ENCODE peak calls at places on chromosome 5, in ten cellular contexts. One of them, this sample, is unnamed. For H3K36me3, the result is how much of the 10 kb centered on the place peaks cover.

GRCh38 chr5:52794519-52794918 is 6.8 kb downstream of the ITGA1 start:
- DNase-seq in kidney epithelial cell: no peak
- DNase-seq in SK-N-SH: no peak
- DNase-seq in IMR-90: peak
- DNase-seq in transverse colon: no peak
- DNase-seq in sigmoid colon: no peak
- DNase-seq in fibroblast of lung: peak
- DNase-seq in suprapubic skin: no peak
- DNase-seq in cardiac muscle cell: peak
- DNase-seq in spleen: no peak
- DNase-seq in this sample: no peak

GRCh38 chr5:140576776-140577201 is 12.2 kb downstream of the SLC35A4 start:
- DNase-seq in cardiac muscle cell: peak
- DNase-seq in sigmoid colon: no peak
- DNase-seq in kidney epithelial cell: no peak
- DNase-seq in spleen: no peak
- DNase-seq in SK-N-SH: no peak
- DNase-seq in suprapubic skin: no peak
- DNase-seq in transverse colon: no peak
- DNase-seq in IMR-90: no peak
- DNase-seq in fibroblast of lung: no peak
- DNase-seq in this sample: no peak

GRCh38 chr5:15834596-15835245 is 334.7 kb downstream of the FBXL7 start:
- DNase-seq in fibroblast of lung: peak
- DNase-seq in transverse colon: no peak
- DNase-seq in IMR-90: peak
- DNase-seq in spleen: no peak
- DNase-seq in suprapubic skin: no peak
- DNase-seq in sigmoid colon: no peak
- DNase-seq in kidney epithelial cell: no peak
- DNase-seq in SK-N-SH: no peak
- DNase-seq in cardiac muscle cell: peak
- DNase-seq in this sample: peak

GRCh38 chr5:66828046-66828550 is 231.9 kb downstream of the MAST4 start:
- DNase-seq in kidney epithelial cell: no peak
- DNase-seq in transverse colon: no peak
- DNase-seq in suprapubic skin: no peak
- DNase-seq in SK-N-SH: no peak
- DNase-seq in fibroblast of lung: no peak
- DNase-seq in spleen: no peak
- DNase-seq in cardiac muscle cell: no peak
- DNase-seq in IMR-90: no peak
- DNase-seq in sigmoid colon: no peak
- DNase-seq in this sample: no peak

GRCh38 chr5:94157704-94158608 is 416.6 kb upstream of the POU5F2 start:
- DNase-seq in IMR-90: peak
- DNase-seq in fibroblast of lung: peak
- DNase-seq in SK-N-SH: no peak
- DNase-seq in transverse colon: no peak
- DNase-seq in suprapubic skin: no peak
- DNase-seq in kidney epithelial cell: no peak
- DNase-seq in cardiac muscle cell: no peak
- DNase-seq in spleen: no peak
- DNase-seq in sigmoid colon: no peak
- DNase-seq in this sample: no peak

GRCh38 chr5:31213676-31214638 is 20.5 kb downstream of the CDH6 start:
- DNase-seq in transverse colon: no peak
- DNase-seq in spleen: no peak
- DNase-seq in sigmoid colon: no peak
- DNase-seq in kidney epithelial cell: no peak
- DNase-seq in fibroblast of lung: no peak
- DNase-seq in IMR-90: no peak
- DNase-seq in cardiac muscle cell: no peak
- DNase-seq in suprapubic skin: no peak
- DNase-seq in SK-N-SH: no peak
- DNase-seq in this sample: no peak

GRCh38 chr5:14830210-14831005 is 41.2 kb downstream of the ANKH start:
- DNase-seq in SK-N-SH: no peak
- DNase-seq in kidney epithelial cell: no peak
- DNase-seq in IMR-90: no peak
- DNase-seq in fibroblast of lung: no peak
- DNase-seq in suprapubic skin: no peak
- DNase-seq in sigmoid colon: no peak
- DNase-seq in transverse colon: no peak
- DNase-seq in spleen: no peak
- DNase-seq in cardiac muscle cell: peak
- DNase-seq in this sample: no peak

GRCh38 chr5:178113141-178113787 is at the start of gene N4BP3:
- DNase-seq in suprapubic skin: peak
- DNase-seq in sigmoid colon: no peak
- DNase-seq in SK-N-SH: peak
- DNase-seq in kidney epithelial cell: no peak
- DNase-seq in fibroblast of lung: peak
- DNase-seq in spleen: peak
- DNase-seq in transverse colon: peak
- DNase-seq in IMR-90: peak
- DNase-seq in cardiac muscle cell: peak
- DNase-seq in this sample: no peak

GRCh38 chr5:75522025-75522424 is 10.3 kb downstream of the POLK start:
- DNase-seq in suprapubic skin: no peak
- DNase-seq in transverse colon: no peak
- DNase-seq in fibroblast of lung: no peak
- DNase-seq in SK-N-SH: no peak
- DNase-seq in kidney epithelial cell: no peak
- DNase-seq in spleen: no peak
- DNase-seq in IMR-90: peak
- DNase-seq in sigmoid colon: no peak
- DNase-seq in cardiac muscle cell: no peak
- DNase-seq in this sample: no peak

GRCh38 chr5:473344-474192 is 30.6 kb downstream of the EXOC3 start:
- DNase-seq in IMR-90: peak
- DNase-seq in fibroblast of lung: peak
- DNase-seq in suprapubic skin: peak
- DNase-seq in spleen: no peak
- DNase-seq in kidney epithelial cell: no peak
- DNase-seq in transverse colon: peak
- DNase-seq in cardiac muscle cell: peak
- DNase-seq in sigmoid colon: peak
- DNase-seq in SK-N-SH: peak
- DNase-seq in this sample: no peak

GRCh38 chr5:90293931-90294330 is 115.6 kb downstream of the CETN3 start:
- DNase-seq in suprapubic skin: no peak
- DNase-seq in cardiac muscle cell: peak
- DNase-seq in fibroblast of lung: peak
- DNase-seq in SK-N-SH: no peak
- DNase-seq in spleen: no peak
- DNase-seq in sigmoid colon: no peak
- DNase-seq in transverse colon: no peak
- DNase-seq in kidney epithelial cell: peak
- DNase-seq in IMR-90: peak
- DNase-seq in this sample: no peak

DNA sequence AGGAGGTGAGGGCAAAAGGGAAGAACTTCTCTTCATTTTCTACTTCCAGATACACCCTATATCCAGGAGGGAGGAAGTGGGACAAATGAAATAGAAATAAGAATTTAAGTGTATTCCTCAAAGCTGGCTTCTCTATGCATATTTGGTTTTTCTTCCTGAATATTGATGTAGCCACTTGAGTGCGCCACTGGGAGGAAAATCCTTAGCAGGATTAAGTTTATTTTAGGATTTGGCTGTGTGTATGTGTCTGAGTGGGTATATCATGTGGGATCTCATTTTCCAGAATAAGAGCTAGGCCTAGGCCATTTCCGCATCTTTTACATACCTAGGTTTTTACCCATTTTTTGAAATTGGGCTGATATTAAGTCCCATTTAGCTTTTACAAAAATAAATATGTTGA is 42.5 kb downstream of the MAP1B start:
- DNase-seq in spleen: no peak
- DNase-seq in cardiac muscle cell: no peak
- DNase-seq in fibroblast of lung: peak
- DNase-seq in suprapubic skin: no peak
- DNase-seq in kidney epithelial cell: no peak
- DNase-seq in sigmoid colon: no peak
- DNase-seq in SK-N-SH: no peak
- DNase-seq in transverse colon: no peak
- DNase-seq in IMR-90: no peak
- DNase-seq in this sample: no peak
- TF ChIP-seq CTCF in spleen: no peak
- TF ChIP-seq CTCF in cardiac muscle cell: peak
- TF ChIP-seq CTCF in fibroblast of lung: peak
- TF ChIP-seq CTCF in suprapubic skin: no peak
- TF ChIP-seq CTCF in kidney epithelial cell: no peak
- TF ChIP-seq CTCF in sigmoid colon: no peak
- TF ChIP-seq CTCF in SK-N-SH: peak
- TF ChIP-seq CTCF in transverse colon: no peak
- TF ChIP-seq CTCF in IMR-90: peak
- TF ChIP-seq CTCF in this sample: peak

DNA sequence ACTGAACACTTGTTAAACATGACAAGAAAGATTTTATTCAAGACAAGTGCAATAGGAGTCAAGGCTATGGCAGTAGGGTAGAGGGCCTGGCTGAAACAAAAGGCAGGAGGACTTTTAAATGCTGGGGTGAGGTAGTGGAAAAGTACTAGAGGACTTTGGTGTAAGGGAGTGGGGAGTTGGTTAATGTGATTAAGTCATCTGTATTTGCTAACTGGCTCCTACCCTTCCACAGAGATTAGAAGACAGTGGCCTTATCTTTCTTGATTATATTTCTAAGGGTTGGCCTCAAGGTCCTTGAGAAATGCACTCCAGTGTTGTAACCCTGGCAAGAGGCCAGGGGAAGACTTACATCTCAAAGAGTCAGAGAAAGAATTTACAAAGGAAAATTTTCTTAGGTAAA is 160.2 kb upstream of the FTMT start:
- DNase-seq in IMR-90: no peak
- DNase-seq in kidney epithelial cell: no peak
- DNase-seq in transverse colon: no peak
- DNase-seq in cardiac muscle cell: peak
- DNase-seq in suprapubic skin: no peak
- DNase-seq in spleen: no peak
- DNase-seq in sigmoid colon: no peak
- DNase-seq in fibroblast of lung: peak
- DNase-seq in SK-N-SH: no peak
- DNase-seq in this sample: no peak
- H3K4me3 ChIP-seq in IMR-90: no peak
- H3K4me3 ChIP-seq in kidney epithelial cell: no peak
- H3K4me3 ChIP-seq in transverse colon: no peak
- H3K4me3 ChIP-seq in cardiac muscle cell: no peak
- H3K4me3 ChIP-seq in suprapubic skin: no peak
- H3K4me3 ChIP-seq in spleen: no peak
- H3K4me3 ChIP-seq in sigmoid colon: no peak
- H3K4me3 ChIP-seq in fibroblast of lung: no peak
- H3K4me3 ChIP-seq in SK-N-SH: no peak
- H3K4me3 ChIP-seq in this sample: no peak

DNA sequence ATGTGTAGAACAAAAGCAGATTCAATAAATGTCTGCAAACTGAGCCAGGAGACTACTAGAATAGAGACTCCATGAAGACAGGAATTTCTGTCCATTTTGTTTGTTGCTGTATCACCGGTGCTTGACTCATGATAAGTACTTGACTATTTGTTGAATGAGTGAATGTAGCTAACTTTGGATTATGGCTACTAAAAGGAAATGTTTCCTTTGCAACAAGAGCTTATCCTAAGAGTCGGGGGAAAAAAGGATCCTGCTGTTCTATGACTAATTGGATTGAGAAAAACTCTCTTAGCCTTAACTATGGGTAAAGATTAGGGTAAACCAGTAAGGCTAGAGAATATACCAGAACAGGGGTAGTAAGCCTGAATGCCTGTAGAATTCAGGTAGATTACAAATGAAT is 3.5 kb downstream of the PAIP1 start:
- DNase-seq in IMR-90: peak
- DNase-seq in cardiac muscle cell: peak
- DNase-seq in spleen: no peak
- DNase-seq in kidney epithelial cell: no peak
- DNase-seq in fibroblast of lung: no peak
- DNase-seq in SK-N-SH: no peak
- DNase-seq in transverse colon: no peak
- DNase-seq in suprapubic skin: no peak
- DNase-seq in sigmoid colon: no peak
- DNase-seq in this sample: no peak
- H3K36me3 ChIP-seq in IMR-90: under half
- H3K36me3 ChIP-seq in cardiac muscle cell: under half
- H3K36me3 ChIP-seq in spleen: half or more
- H3K36me3 ChIP-seq in kidney epithelial cell: under half
- H3K36me3 ChIP-seq in fibroblast of lung: under half
- H3K36me3 ChIP-seq in SK-N-SH: half or more
- H3K36me3 ChIP-seq in transverse colon: under half
- H3K36me3 ChIP-seq in suprapubic skin: under half
- H3K36me3 ChIP-seq in sigmoid colon: under half
- H3K36me3 ChIP-seq in this sample: under half

DNA sequence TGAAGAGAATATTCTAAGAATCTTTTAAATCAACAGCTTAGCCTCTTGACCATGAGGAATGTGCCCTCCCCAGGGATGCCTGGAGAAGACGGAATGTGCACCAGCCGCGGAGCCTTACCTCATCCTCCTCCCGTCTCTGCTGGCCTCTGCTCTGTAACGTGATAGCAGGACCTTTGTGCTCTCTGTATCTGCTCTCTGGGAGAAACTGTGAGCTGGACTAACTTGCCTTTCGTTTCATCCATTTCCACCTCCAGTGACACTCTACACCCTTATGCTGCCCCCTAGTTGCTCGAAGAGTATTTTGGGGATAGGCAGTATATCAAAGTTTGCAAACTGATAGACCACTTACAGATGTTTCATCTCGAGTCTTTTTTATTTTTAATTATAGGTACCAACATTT is 141.4 kb downstream of the NPR3 start:
- DNase-seq in fibroblast of lung: peak
- DNase-seq in cardiac muscle cell: peak
- DNase-seq in kidney epithelial cell: peak
- DNase-seq in spleen: no peak
- DNase-seq in sigmoid colon: no peak
- DNase-seq in IMR-90: peak
- DNase-seq in suprapubic skin: no peak
- DNase-seq in transverse colon: peak
- DNase-seq in SK-N-SH: no peak
- DNase-seq in this sample: no peak
- TF ChIP-seq CTCF in fibroblast of lung: peak
- TF ChIP-seq CTCF in cardiac muscle cell: peak
- TF ChIP-seq CTCF in kidney epithelial cell: peak
- TF ChIP-seq CTCF in spleen: no peak
- TF ChIP-seq CTCF in sigmoid colon: no peak
- TF ChIP-seq CTCF in IMR-90: peak
- TF ChIP-seq CTCF in suprapubic skin: no peak
- TF ChIP-seq CTCF in transverse colon: peak
- TF ChIP-seq CTCF in SK-N-SH: peak
- TF ChIP-seq CTCF in this sample: peak

DNA sequence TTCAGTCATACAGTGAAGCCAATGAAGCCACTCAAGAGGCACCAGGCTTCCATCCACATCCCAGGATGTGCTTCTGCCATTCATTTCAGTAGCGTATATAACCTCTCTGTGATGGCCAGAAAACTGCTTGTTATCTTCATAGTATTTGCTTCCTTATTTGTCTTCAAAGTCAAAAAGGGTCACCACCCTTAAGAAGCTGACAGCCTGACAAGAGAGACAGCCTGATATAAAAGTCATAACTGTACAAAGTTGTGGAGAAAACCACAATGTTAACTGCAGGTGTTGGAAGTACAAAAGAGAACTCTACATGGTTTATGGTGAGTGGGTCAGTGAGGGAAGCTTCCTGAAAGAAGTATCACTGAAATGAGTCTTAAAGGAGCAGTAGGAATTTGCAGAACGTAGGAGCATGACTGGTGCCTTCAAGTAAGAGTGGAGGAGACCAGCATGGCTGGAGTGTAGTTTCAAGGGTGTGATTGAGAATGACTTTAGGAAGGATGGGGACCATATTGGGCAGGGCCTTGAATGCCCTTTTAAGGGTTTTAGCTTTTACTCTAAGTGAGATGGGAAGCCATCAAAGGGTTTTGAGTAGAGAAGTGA is 33.7 kb downstream of the NIM1K start:
- DNase-seq in IMR-90: no peak
- DNase-seq in SK-N-SH: no peak
- DNase-seq in spleen: no peak
- DNase-seq in fibroblast of lung: no peak
- DNase-seq in suprapubic skin: no peak
- DNase-seq in kidney epithelial cell: no peak
- DNase-seq in sigmoid colon: no peak
- DNase-seq in cardiac muscle cell: no peak
- DNase-seq in transverse colon: no peak
- DNase-seq in this sample: no peak
- H3K4me3 ChIP-seq in IMR-90: no peak
- H3K4me3 ChIP-seq in SK-N-SH: no peak
- H3K4me3 ChIP-seq in spleen: no peak
- H3K4me3 ChIP-seq in fibroblast of lung: no peak
- H3K4me3 ChIP-seq in suprapubic skin: no peak
- H3K4me3 ChIP-seq in kidney epithelial cell: no peak
- H3K4me3 ChIP-seq in sigmoid colon: no peak
- H3K4me3 ChIP-seq in cardiac muscle cell: no peak
- H3K4me3 ChIP-seq in transverse colon: no peak
- H3K4me3 ChIP-seq in this sample: no peak

This sample was measured in BJ.